ENCODE peak calls at places on chromosomes 6 and 20, in seven cellular contexts. K is tibial nerve, X is cardiac fibroblast, P is sigmoid colon, G is IMR-90, S is WTC11, R is A549. E is an unnamed sample.

GRCh38 chr20:46151936-46152335 is 33.8 kb downstream of the CD40 start:
- DNase-seq in K (no peak), X (no peak), P (no peak), G (no peak), S (peak), R (peak), E (no peak)

GRCh38 chr6:44897286-44897685 is 430.8 kb upstream of the RUNX2 start:
- DNase-seq in K (no peak), X (peak), P (no peak), G (no peak), S (no peak), R (no peak), E (no peak)

GRCh38 chr6:25365159-25365558 is 86.0 kb downstream of the CARMIL1 start:
- DNase-seq in K (no peak), X (no peak), P (no peak), G (no peak), S (no peak), R (no peak), E (no peak)

GRCh38 chr6:105372142-105372861 is 30.6 kb downstream of the PREP start:
- DNase-seq in K (no peak), X (no peak), P (no peak), G (no peak), S (no peak), R (no peak), E (no peak)

GRCh38 chr6:80336906-80337305 is 230.4 kb downstream of the BCKDHB start:
- DNase-seq in K (no peak), X (no peak), P (no peak), G (no peak), S (no peak), R (no peak), E (no peak)

GRCh38 chr6:53888931-53889330 is 94.1 kb downstream of the LRRC1 start:
- DNase-seq in K (no peak), X (no peak), P (no peak), G (peak), S (no peak), R (no peak), E (no peak)

GRCh38 chr6:146545608-146546007 is 2.0 kb downstream of the RAB32 start:
- DNase-seq in K (no peak), X (peak), P (no peak), G (peak), S (no peak), R (no peak), E (no peak)

GRCh38 chr20:37903317-37904007 is 535 bp downstream of the VSTM2L start:
- DNase-seq in K (no peak), X (no peak), P (no peak), G (no peak), S (peak), R (peak), E (no peak)

GRCh38 chr6:64874776-64875175 is 832.2 kb downstream of the EYS start:
- DNase-seq in K (no peak), X (no peak), P (no peak), G (peak), S (no peak), R (no peak), E (no peak)

GRCh38 chr20:36969478-36970186 is 18.1 kb upstream of the SAMHD1 start:
- DNase-seq in K (no peak), X (no peak), P (no peak), G (no peak), S (no peak), R (no peak), E (no peak)

GRCh38 chr6:47094351-47094925 is 52.3 kb upstream of the ADGRF1 start:
- DNase-seq in K (no peak), X (peak), P (no peak), G (peak), S (peak), R (no peak), E (no peak)

GRCh38 chr6:136666041-136666440 is 115.8 kb upstream of the MAP7 start:
- DNase-seq in K (no peak), X (no peak), P (no peak), G (no peak), S (no peak), R (no peak), E (no peak)

GRCh38 chr6:340991-341827 is 48.9 kb downstream of the DUSP22 start:
- DNase-seq in K (no peak), X (no peak), P (no peak), G (no peak), S (no peak), R (no peak), E (no peak)

GRCh38 chr6:17714879-17715860 is 8.4 kb upstream of the NUP153 start:
- DNase-seq in K (no peak), X (peak), P (no peak), G (peak), S (no peak), R (peak), E (no peak)

GRCh38 chr6:17361013-17361412 is 32.4 kb upstream of the CAP2 start:
- DNase-seq in K (no peak), X (peak), P (no peak), G (peak), S (no peak), R (no peak), E (no peak)

GRCh38 chr6:127119361-127120108 is 1.1 kb downstream of the RSPO3 start:
- DNase-seq in K (no peak), X (no peak), P (peak), G (no peak), S (peak), R (no peak), E (peak)

GRCh38 chr20:56974499-56975250 is 291.8 kb downstream of the BMP7 start:
- DNase-seq in K (no peak), X (peak), P (no peak), G (peak), S (peak), R (peak), E (no peak)

GRCh38 chr20:3633913-3634478 is 29.2 kb downstream of the GFRA4 start:
- DNase-seq in K (no peak), X (no peak), P (no peak), G (no peak), S (no peak), R (no peak), E (no peak)

GRCh38 chr6:41171908-41172307 is 9.0 kb upstream of the TREM2 start:
- DNase-seq in K (no peak), X (no peak), P (no peak), G (no peak), S (peak), R (no peak), E (no peak)

GRCh38 chr6:26342106-26342999 is 22.6 kb upstream of the BTN3A2 start:
- DNase-seq in K (no peak), X (peak), P (no peak), G (peak), S (peak), R (peak), E (no peak)

GRCh38 chr6:75449625-75450206 is 43.9 kb downstream of the FILIP1 start:
- DNase-seq in K (no peak), X (peak), P (no peak), G (peak), S (no peak), R (peak), E (no peak)

GRCh38 chr6:142045380-142046270 is 87.1 kb upstream of the GJE1 start:
- DNase-seq in K (no peak), X (peak), P (no peak), G (peak), S (no peak), R (peak), E (no peak)

GRCh38 chr20:25744261-25744660 is 47.6 kb upstream of the ZNF337 start:
- DNase-seq in K (no peak), X (no peak), P (no peak), G (no peak), S (no peak), R (no peak), E (no peak)

GRCh38 chr6:21582651-21583050 is 10.9 kb upstream of the SOX4 start:
- DNase-seq in K (no peak), X (no peak), P (no peak), G (peak), S (no peak), R (no peak), E (no peak)

GRCh38 chr6:140174509-140174908 is 800.1 kb upstream of the CITED2 start:
- DNase-seq in K (no peak), X (peak), P (no peak), G (peak), S (no peak), R (peak), E (no peak)

GRCh38 chr6:34248198-34248726 is 544 bp downstream of the SMIM29 start:
- DNase-seq in K (no peak), X (no peak), P (peak), G (peak), S (peak), R (peak), E (peak)

GRCh38 chr6:33949877-33950831 is 146.4 kb upstream of the MLN start:
- DNase-seq in K (no peak), X (no peak), P (no peak), G (no peak), S (peak), R (no peak), E (peak)

GRCh38 chr20:4109587-4109986 is 94.2 kb upstream of the RNF24 start:
- DNase-seq in K (no peak), X (no peak), P (no peak), G (no peak), S (no peak), R (peak), E (no peak)

GRCh38 chr20:53660947-53661381 is 67.3 kb upstream of the ZNF217 start:
- DNase-seq in K (no peak), X (peak), P (no peak), G (peak), S (no peak), R (no peak), E (no peak)

GRCh38 chr20:53658973-53659372 is 65.3 kb upstream of the ZNF217 start:
- DNase-seq in K (no peak), X (no peak), P (no peak), G (no peak), S (no peak), R (no peak), E (no peak)

GRCh38 chr20:53658327-53658726 is 64.7 kb upstream of the ZNF217 start:
- DNase-seq in K (no peak), X (no peak), P (no peak), G (no peak), S (no peak), R (no peak), E (no peak)

GRCh38 chr20:53662595-53662994 is 69.0 kb upstream of the ZNF217 start:
- DNase-seq in K (no peak), X (no peak), P (no peak), G (no peak), S (no peak), R (no peak), E (no peak)

GRCh38 chr20:53660078-53660909 is 66.7 kb upstream of the ZNF217 start:
- DNase-seq in K (no peak), X (peak), P (peak), G (peak), S (peak), R (no peak), E (peak)
- TF ChIP-seq CTCF in K (no peak), X (no peak), P (no peak), G (no peak), S (no peak), R (no peak), E (no peak)

GRCh38 chr6:144939926-144940325 is 654.8 kb downstream of the UTRN start:
- DNase-seq in K (no peak), X (no peak), P (no peak), G (peak), S (no peak), R (no peak), E (no peak)

GRCh38 chr6:144931172-144932035 is 646.3 kb downstream of the UTRN start:
- DNase-seq in K (no peak), X (peak), P (no peak), G (peak), S (peak), R (peak), E (no peak)

GRCh38 chr6:144932621-144933020 is 647.5 kb downstream of the UTRN start:
- DNase-seq in K (no peak), X (no peak), P (no peak), G (no peak), S (no peak), R (no peak), E (no peak)

GRCh38 chr6:144935181-144935580 is 650.0 kb downstream of the UTRN start:
- DNase-seq in K (no peak), X (no peak), P (no peak), G (no peak), S (no peak), R (no peak), E (no peak)

GRCh38 chr6:144936764-144937163 is 651.6 kb downstream of the UTRN start:
- DNase-seq in K (no peak), X (no peak), P (no peak), G (peak), S (no peak), R (no peak), E (no peak)
- TF ChIP-seq CTCF in K (no peak), X (no peak), P (no peak), G (no peak), S (no peak), R (no peak), E (no peak)

GRCh38 chr6:29558439-29559079 is 973 bp downstream of the UBD start:
- DNase-seq in K (no peak), X (no peak), P (no peak), G (no peak), S (no peak), R (no peak), E (no peak)

GRCh38 chr6:29552512-29553051 is 7.0 kb downstream of the UBD start:
- DNase-seq in K (no peak), X (peak), P (no peak), G (peak), S (no peak), R (peak), E (no peak)

GRCh38 chr6:29557320-29557719 is 2.2 kb downstream of the UBD start:
- DNase-seq in K (no peak), X (no peak), P (no peak), G (no peak), S (no peak), R (no peak), E (no peak)

GRCh38 chr6:29554764-29555163 is 4.8 kb downstream of the UBD start:
- DNase-seq in K (no peak), X (no peak), P (no peak), G (no peak), S (no peak), R (no peak), E (no peak)

GRCh38 chr6:29553268-29554057 is 6.1 kb downstream of the UBD start:
- DNase-seq in K (no peak), X (peak), P (peak), G (peak), S (peak), R (peak), E (peak)
- TF ChIP-seq CTCF in K (no peak), X (peak), P (no peak), G (no peak), S (no peak), R (no peak), E (peak)

GRCh38 chr6:103734016-103734415 is 1125.7 kb downstream of the HACE1 start:
- DNase-seq in K (no peak), X (no peak), P (no peak), G (no peak), S (no peak), R (no peak), E (peak)

GRCh38 chr6:103729658-103730057 is 1130.1 kb downstream of the HACE1 start:
- DNase-seq in K (no peak), X (no peak), P (no peak), G (no peak), S (no peak), R (no peak), E (no peak)
- TF ChIP-seq CTCF in K (no peak), X (no peak), P (no peak), G (no peak), S (no peak), R (no peak), E (no peak)

GRCh38 chr6:95815389-95816056 is 200.3 kb upstream of the FUT9 start:
- DNase-seq in K (no peak), X (no peak), P (no peak), G (no peak), S (no peak), R (no peak), E (no peak)
- TF ChIP-seq CTCF in K (no peak), X (no peak), P (no peak), G (no peak), S (no peak), R (no peak), E (no peak)

GRCh38 chr20:42779216-42779615 is 410.5 kb downstream of the PTPRT start:
- DNase-seq in K (no peak), X (no peak), P (no peak), G (no peak), S (no peak), R (no peak), E (no peak)

GRCh38 chr20:42775866-42776265 is 413.8 kb downstream of the PTPRT start:
- DNase-seq in K (no peak), X (no peak), P (no peak), G (no peak), S (no peak), R (no peak), E (no peak)

GRCh38 chr20:42775037-42775436 is 414.7 kb downstream of the PTPRT start:
- DNase-seq in K (no peak), X (no peak), P (no peak), G (no peak), S (no peak), R (no peak), E (no peak)
- TF ChIP-seq CTCF in K (no peak), X (no peak), P (no peak), G (no peak), S (no peak), R (no peak), E (no peak)

GRCh38 chr6:110067837-110068591 is 89.9 kb downstream of the GPR6 start:
- DNase-seq in K (no peak), X (peak), P (no peak), G (no peak), S (no peak), R (no peak), E (no peak)
- TF ChIP-seq CTCF in K (no peak), X (no peak), P (no peak), G (no peak), S (no peak), R (no peak), E (no peak)

GRCh38 chr20:63327229-63327745 is 33.9 kb downstream of the CHRNA4 start:
- DNase-seq in K (no peak), X (no peak), P (no peak), G (no peak), S (no peak), R (no peak), E (peak)
- TF ChIP-seq CTCF in K (no peak), X (no peak), P (no peak), G (no peak), S (no peak), R (no peak), E (no peak)

GRCh38 chr20:53181866-53182376 is 209.8 kb downstream of the TSHZ2 start:
- DNase-seq in K (no peak), X (no peak), P (no peak), G (no peak), S (no peak), R (no peak), E (no peak)

GRCh38 chr20:53190225-53190624 is 218.1 kb downstream of the TSHZ2 start:
- DNase-seq in K (no peak), X (no peak), P (no peak), G (no peak), S (no peak), R (no peak), E (no peak)

GRCh38 chr20:53187402-53187801 is 215.2 kb downstream of the TSHZ2 start:
- DNase-seq in K (no peak), X (no peak), P (no peak), G (no peak), S (no peak), R (no peak), E (no peak)

GRCh38 chr20:53183181-53183580 is 211.0 kb downstream of the TSHZ2 start:
- DNase-seq in K (no peak), X (no peak), P (no peak), G (no peak), S (no peak), R (no peak), E (no peak)

GRCh38 chr20:53186630-53187029 is 214.5 kb downstream of the TSHZ2 start:
- DNase-seq in K (no peak), X (no peak), P (no peak), G (no peak), S (no peak), R (no peak), E (no peak)
- TF ChIP-seq CTCF in K (no peak), X (no peak), P (no peak), G (no peak), S (no peak), R (no peak), E (no peak)

DNA sequence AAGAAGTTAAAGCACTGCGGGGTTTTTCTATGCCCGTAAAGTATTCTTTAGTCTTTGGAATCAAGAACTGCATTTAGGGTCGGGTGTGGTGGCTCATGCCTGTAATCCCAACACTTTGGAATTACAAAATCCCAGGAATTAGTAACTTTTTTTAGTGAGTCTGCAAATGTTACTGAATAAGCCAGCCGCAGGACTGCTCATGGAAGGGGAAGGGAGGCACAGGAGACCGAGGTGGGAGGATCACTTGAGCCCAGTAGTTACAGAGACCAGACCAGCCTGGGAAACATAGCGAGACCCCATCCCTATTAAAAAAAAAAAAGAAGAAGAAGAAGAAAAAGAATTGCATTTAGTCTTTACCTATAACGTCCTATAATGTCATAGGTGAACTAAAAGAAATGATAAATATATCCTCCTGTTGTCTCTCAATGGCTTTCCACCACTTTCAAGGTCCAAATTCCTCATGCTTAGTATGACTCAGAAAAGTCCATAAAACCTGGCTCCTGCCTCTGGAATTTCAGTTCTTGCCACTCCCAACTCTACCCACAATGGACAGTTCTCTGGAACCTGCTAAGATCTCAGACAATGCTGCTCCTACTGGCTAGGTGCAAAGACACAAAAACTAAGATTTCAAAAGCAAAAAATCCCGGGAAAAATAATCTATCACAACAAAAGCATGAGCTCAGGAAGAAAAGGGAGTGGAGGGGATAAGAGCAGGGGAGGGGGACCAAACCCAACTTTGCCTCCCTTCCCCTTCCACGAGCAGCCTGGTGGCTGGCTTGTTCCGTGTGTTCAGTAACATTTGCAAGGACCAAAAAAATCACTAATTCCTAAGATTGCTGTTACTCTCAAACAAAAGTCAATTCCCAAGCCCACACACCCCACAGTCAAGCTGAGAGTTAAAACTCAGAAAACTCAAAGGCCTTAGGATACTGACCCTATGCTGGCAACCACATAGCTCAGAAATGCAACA is 39.0 kb downstream of the B4GALT5 start:
- DNase-seq in K (no peak), X (peak), P (no peak), G (peak), S (no peak), R (peak), E (no peak)
- TF ChIP-seq CTCF in K (no peak), X (no peak), P (no peak), G (no peak), S (no peak), R (no peak), E (peak)